ENCODE peak calls at places on chromosomes 11 and 22, in seven cellular contexts. V is transverse colon, R is IMR-90, E is ovary, L is A549, W is esophagus squamous epithelium, Y is sigmoid colon. J is an unnamed sample.

GRCh38 chr11:47539681-47540039 is 13.3 kb downstream of the CELF1 start:
- DNase-seq in V (no peak), R (no peak), E (no peak), L (no peak), W (no peak), Y (no peak), J (no peak)

GRCh38 chr22:48343461-48343860 is 1484.2 kb downstream of the BRD1 start:
- DNase-seq in V (no peak), R (no peak), E (no peak), L (no peak), W (no peak), Y (no peak), J (no peak)

GRCh38 chr11:100151944-100152343 is 535.1 kb upstream of the ARHGAP42 start:
- DNase-seq in V (no peak), R (no peak), E (no peak), L (no peak), W (no peak), Y (no peak), J (no peak)

GRCh38 chr11:117934526-117935307 is 5.5 kb upstream of the TMPRSS13 start:
- DNase-seq in V (no peak), R (no peak), E (peak), L (no peak), W (no peak), Y (peak), J (peak)

GRCh38 chr11:27209562-27210005 is 153.4 kb downstream of the CCDC34 start:
- DNase-seq in V (no peak), R (peak), E (no peak), L (peak), W (no peak), Y (no peak), J (no peak)

GRCh38 chr11:95412074-95412473 is 181.1 kb upstream of the SESN3 start:
- DNase-seq in V (no peak), R (no peak), E (no peak), L (no peak), W (no peak), Y (no peak), J (no peak)

GRCh38 chr11:95477981-95478380 is 247.0 kb upstream of the SESN3 start:
- DNase-seq in V (no peak), R (no peak), E (no peak), L (no peak), W (no peak), Y (no peak), J (no peak)

GRCh38 chr22:19085233-19086043 is 36.8 kb downstream of the DGCR2 start:
- DNase-seq in V (no peak), R (peak), E (no peak), L (peak), W (no peak), Y (peak), J (peak)

GRCh38 chr11:44464741-44465140 is 100.7 kb upstream of the CD82 start:
- DNase-seq in V (no peak), R (no peak), E (no peak), L (no peak), W (no peak), Y (no peak), J (no peak)

GRCh38 chr11:45646275-45646970 is 19.0 kb downstream of the CHST1 start:
- DNase-seq in V (no peak), R (peak), E (no peak), L (no peak), W (no peak), Y (no peak), J (no peak)

GRCh38 chr22:46119093-46119728 is 31.1 kb upstream of the PPARA start:
- DNase-seq in V (no peak), R (no peak), E (no peak), L (no peak), W (no peak), Y (no peak), J (no peak)

GRCh38 chr11:1335811-1336761 is 26.7 kb upstream of the TOLLIP start:
- DNase-seq in V (peak), R (peak), E (peak), L (no peak), W (no peak), Y (peak), J (peak)

GRCh38 chr22:27612075-27612474 is 189.5 kb downstream of the MN1 start:
- DNase-seq in V (no peak), R (no peak), E (no peak), L (no peak), W (no peak), Y (no peak), J (no peak)

GRCh38 chr22:46297151-46297819 is 615 bp downstream of the GTSE1 start:
- DNase-seq in V (no peak), R (peak), E (peak), L (no peak), W (no peak), Y (no peak), J (no peak)

GRCh38 chr11:103927535-103927934 is 108.9 kb upstream of the DDI1 start:
- DNase-seq in V (no peak), R (peak), E (no peak), L (no peak), W (no peak), Y (no peak), J (no peak)

GRCh38 chr11:67698247-67698646 is 23.8 kb upstream of the ALDH3B2 start:
- DNase-seq in V (no peak), R (no peak), E (no peak), L (peak), W (no peak), Y (no peak), J (no peak)

GRCh38 chr11:22634897-22635629 is 9.4 kb upstream of the FANCF start:
- DNase-seq in V (no peak), R (peak), E (no peak), L (no peak), W (no peak), Y (no peak), J (peak)

GRCh38 chr22:38230108-38230825 is 28.5 kb downstream of the MAFF start:
- DNase-seq in V (peak), R (no peak), E (no peak), L (no peak), W (no peak), Y (no peak), J (peak)

GRCh38 chr11:118004543-118005223 is 18.5 kb downstream of the IL10RA start:
- DNase-seq in V (no peak), R (no peak), E (no peak), L (no peak), W (no peak), Y (no peak), J (no peak)

GRCh38 chr11:117075186-117075585 is 23.0 kb downstream of the SIK3 start:
- DNase-seq in V (no peak), R (no peak), E (no peak), L (no peak), W (no peak), Y (no peak), J (no peak)

GRCh38 chr11:130652671-130653335 is 204.4 kb downstream of the ADAMTS15 start:
- DNase-seq in V (peak), R (peak), E (no peak), L (no peak), W (no peak), Y (peak), J (no peak)

DNA sequence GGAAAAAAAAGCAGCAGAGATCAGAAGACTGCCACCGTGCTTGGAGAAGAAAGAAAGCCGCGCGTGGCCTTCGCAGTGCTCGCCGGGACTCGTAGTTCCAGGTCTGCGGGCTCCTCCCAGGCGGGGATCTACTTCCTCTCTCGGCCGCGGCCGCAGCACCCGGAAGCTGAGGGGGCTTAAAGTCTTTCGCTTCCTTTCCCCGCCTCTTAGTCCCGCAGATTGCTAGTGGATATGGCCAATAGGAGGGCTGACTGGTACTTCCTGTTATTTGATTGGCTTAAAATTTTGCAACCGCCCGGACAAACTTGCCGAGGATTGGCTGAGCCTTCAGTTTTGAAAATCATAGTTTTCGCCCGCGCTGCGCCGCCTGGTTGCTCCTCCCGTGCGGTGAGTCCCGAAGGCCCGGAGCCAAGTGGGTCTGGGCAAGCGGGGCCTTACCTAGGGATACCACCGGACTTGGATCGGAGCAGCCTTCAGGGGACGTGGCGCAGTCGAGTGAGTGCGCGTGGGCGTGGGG is at the start of gene INCENP:
- DNase-seq in V (peak), R (peak), E (peak), L (peak), W (peak), Y (peak), J (peak)
- TF ChIP-seq POLR2A in V (peak), R (peak), E (no peak), L (no peak), W (no peak), Y (no peak), J (no peak)

DNA sequence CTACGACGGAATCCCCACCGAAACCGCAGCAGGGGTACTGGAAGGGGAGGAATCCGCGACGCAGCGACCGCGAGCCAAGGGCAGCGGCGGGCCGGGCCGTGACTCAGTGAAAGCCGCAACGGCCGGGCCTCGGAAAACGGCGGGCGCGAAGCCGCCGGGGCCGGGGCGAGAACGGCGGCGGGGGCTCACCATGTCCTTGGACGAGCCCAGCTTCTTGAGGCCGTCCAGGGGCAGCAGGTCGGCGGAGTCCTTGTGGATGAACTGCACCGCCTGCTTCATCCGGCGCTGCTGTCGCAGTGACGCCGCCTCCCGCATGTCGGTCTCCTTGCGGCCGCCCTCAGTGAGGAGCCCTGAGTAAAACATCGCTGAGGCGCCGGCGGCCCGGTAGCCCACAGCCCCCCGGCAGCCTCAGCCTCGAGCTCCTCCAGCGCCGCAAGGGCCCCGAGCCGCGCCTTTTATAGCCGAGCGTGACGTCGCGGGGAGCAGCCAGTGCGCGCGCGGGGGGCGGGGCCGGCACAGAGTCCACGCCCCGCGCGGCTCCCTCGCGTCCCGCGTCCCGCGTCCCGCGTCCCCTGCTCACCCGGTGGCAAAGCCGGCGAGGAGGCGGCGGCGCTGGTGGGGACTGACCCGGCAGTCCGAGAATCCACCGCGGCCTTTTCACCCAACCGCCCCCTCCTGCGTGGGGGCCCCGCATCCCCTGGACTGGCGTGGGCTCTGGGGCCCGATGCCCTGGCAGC is at the start of gene NRIP3:
- DNase-seq in V (peak), R (peak), E (peak), L (peak), W (peak), Y (peak), J (peak)
- TF ChIP-seq POLR2A in V (no peak), R (peak), E (no peak), L (peak), W (no peak), Y (no peak), J (no peak)

DNA sequence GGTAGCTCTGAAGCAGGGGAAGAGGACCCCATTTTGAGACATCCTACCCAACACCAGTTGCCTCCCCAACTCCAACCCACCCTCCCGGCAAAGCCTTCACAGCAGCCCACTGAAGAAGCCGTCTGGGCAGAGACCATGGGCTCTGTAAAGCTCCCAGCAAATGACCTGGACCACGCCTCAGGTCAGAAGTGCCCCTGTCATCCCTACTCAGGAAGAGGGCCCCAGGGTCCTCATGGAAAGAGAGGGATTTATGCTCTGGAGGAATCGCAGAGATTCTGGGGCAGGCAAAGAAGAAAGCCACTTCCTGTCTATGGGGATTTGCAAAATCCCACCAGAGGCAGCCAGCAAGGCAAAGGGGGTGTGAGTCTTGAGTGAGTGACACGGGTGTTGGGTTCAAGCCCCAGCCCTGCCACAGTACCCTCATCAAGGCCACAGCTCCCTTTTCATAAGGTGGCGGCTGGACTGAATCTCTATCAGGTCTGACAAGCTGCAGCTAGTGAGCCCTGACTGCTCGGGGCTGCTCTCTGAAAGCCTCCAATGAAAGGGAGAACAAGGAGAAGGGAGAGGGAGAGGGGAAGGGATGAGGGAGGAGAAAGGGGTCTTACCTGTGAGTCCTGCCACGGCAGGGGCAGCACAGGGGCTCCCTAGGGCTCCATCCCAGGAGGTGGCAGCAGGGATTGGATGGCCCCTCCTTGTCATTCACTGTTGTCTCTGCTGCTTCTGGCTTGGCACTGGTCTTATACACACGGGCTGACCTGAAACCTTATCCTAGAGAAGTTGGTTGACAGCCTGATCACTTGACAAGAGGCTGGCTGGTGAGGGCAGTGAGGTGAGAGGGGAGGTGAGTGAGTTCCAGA is at the start of gene UCP3:
- DNase-seq in V (no peak), R (no peak), E (no peak), L (no peak), W (no peak), Y (peak), J (no peak)
- TF ChIP-seq POLR2A in V (no peak), R (no peak), E (no peak), L (no peak), W (no peak), Y (no peak), J (no peak)

DNA sequence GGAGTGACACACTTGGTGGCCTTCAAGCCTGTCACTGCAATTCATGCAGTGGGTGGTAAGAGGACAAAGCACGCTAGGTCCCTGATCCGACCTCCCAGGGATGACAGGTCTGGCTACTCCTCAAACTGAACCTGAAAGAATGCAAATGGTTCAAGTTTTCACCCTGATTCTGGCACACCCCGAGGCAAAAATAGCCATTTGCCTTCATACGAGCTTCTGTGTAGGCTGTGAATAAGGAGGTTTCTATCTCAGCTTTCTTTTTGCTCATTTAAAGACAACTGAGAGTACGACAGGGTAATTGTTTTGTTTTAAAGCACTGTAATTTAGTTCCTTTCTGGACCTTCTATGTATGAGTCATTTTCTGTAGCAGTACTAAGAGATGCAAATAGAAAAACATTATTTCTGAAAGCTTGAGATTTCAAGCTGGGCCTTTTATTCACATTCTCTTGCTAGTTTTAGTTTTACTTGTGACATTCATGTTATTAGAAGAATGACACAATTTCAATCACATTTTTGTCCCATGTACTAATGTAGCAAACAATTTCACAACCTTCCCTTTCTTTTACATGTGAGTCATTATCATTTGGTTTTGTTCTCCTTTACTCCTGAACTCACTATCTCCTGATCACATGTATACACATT is 56.6 kb upstream of the FDX1 start:
- DNase-seq in V (no peak), R (peak), E (no peak), L (no peak), W (no peak), Y (no peak), J (no peak)
- TF ChIP-seq POLR2A in V (no peak), R (no peak), E (no peak), L (no peak), W (no peak), Y (no peak), J (no peak)

DNA sequence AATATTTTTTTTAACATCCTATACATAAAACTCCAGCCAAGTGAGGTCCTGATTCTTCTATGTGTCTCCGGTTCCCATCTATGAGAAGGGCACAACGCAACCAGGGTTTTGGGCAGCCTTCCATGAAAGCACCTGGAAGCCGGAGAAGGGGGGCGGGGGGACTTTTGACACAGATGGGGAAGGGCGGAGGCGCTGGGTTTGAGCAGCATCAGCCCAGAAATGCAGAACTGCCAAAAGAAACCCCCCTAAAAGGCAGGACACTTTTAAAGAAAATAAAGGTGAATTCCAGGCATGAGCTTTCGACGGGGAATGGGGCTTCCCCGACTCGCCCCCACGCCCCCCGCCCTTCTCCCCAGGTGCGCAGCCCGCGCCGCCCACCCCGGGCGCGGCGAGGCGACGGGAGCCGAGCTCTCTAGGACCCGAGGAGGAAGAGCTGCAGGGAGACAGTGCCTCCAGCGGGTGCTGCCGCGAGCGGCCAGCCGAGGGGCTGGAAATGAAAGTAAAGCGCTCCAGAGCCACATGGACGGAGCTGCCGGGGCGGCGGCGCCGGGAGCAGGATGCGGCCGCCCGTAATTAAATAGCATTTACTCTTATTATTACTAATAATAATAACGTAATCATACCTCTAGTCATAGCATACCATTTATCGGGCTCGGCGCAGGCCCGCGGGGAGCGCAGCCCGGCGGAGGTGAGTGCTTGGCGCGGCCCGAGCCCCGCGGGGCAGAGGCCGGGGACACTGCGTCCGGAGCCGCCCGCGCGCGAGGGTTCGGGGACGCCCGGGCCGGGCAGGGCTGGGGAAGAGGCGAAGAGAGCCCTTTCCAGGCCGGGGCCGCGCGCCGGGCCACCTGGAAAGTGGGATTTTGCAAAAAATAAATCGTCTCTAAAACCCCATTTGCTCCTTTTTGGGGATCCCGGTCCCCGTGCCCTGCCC is at the start of gene ZC3H7B:
- DNase-seq in V (peak), R (peak), E (peak), L (peak), W (no peak), Y (peak), J (peak)
- TF ChIP-seq POLR2A in V (peak), R (peak), E (no peak), L (peak), W (no peak), Y (peak), J (peak)

GRCh38 chr22:44943701-44944324 is 66.0 kb downstream of the PHF21B start:
- DNase-seq in V (no peak), R (no peak), E (no peak), L (no peak), W (no peak), Y (no peak), J (no peak)
- TF ChIP-seq POLR2A in V (no peak), R (no peak), E (no peak), L (no peak), W (no peak), Y (no peak), J (no peak)

GRCh38 chr11:35847473-35847872 is 96.4 kb upstream of the LDLRAD3 start:
- DNase-seq in V (no peak), R (no peak), E (no peak), L (no peak), W (no peak), Y (no peak), J (no peak)
- TF ChIP-seq POLR2A in V (no peak), R (no peak), E (no peak), L (no peak), W (no peak), Y (no peak), J (no peak)

J was measured in Peyer's patch.